ENCODE peak calls at places on chromosome 17, in eight cellular contexts. T, Z, W, O, R, E, V and B are unnamed samples.

GRCh38 chr17:77959216-77959925 is 868 bp downstream of the TNRC6C start:
- DNase-seq in E (peak; percentile 35), O (peak; percentile 21), T (peak; percentile 14), R (peak; percentile 42), W (no peak), V (peak; percentile 5), Z (peak; percentile 49), B (peak; percentile 21)

GRCh38 chr17:79913451-79913850 is 74.2 kb upstream of the CBX4 start:
- DNase-seq in V (no peak), R (no peak), Z (no peak), T (no peak), E (no peak), O (no peak), W (no peak), B (no peak)

GRCh38 chr17:8163978-8164814 is 1.4 kb upstream of the VAMP2 start:
- DNase-seq in E (no peak), R (no peak), T (peak; percentile 63), W (no peak), O (peak; percentile 85), Z (peak; percentile 66), V (peak; percentile 38), B (peak; percentile 69)

GRCh38 chr17:78399693-78400144 is 21.3 kb downstream of the PGS1 start:
- DNase-seq in R (no peak), T (no peak), W (no peak), O (no peak), E (no peak), Z (no peak), V (no peak), B (no peak)

GRCh38 chr17:9002610-9003354 is 18.5 kb upstream of the NTN1 start:
- DNase-seq in E (peak; percentile 77), O (no peak), V (no peak), Z (no peak), T (no peak), R (no peak), W (no peak), B (no peak)

GRCh38 chr17:44794699-44795413 is 35.2 kb downstream of the GJC1 start:
- DNase-seq in O (peak; percentile 83), E (no peak), W (no peak), R (no peak), Z (no peak), V (peak; percentile 98), T (no peak), B (no peak)

GRCh38 chr17:16478693-16479092 is 13.3 kb downstream of the LRRC75A start:
- DNase-seq in Z (no peak), T (no peak), E (no peak), O (no peak), W (no peak), V (no peak), R (no peak), B (no peak)

GRCh38 chr17:71899317-71899716 is 221.5 kb upstream of the SOX9 start:
- DNase-seq in E (no peak), T (no peak), O (no peak), V (peak; percentile 80), W (no peak), R (no peak), Z (no peak), B (no peak)

GRCh38 chr17:50274142-50274944 is at the start of gene TMEM92:
- DNase-seq in E (no peak), V (no peak), R (no peak), T (no peak), W (no peak), Z (no peak), O (peak; percentile 44), B (no peak)

GRCh38 chr17:77846531-77847085 is 111.9 kb upstream of the TNRC6C start:
- DNase-seq in V (no peak), E (no peak), Z (no peak), W (no peak), R (no peak), T (peak; percentile 27), O (peak; percentile 35), B (no peak)

GRCh38 chr17:40180694-40181093 is 3.4 kb downstream of the RAPGEFL1 start:
- DNase-seq in V (no peak), Z (no peak), O (no peak), T (no peak), R (no peak), E (no peak), W (no peak), B (no peak)

GRCh38 chr17:34246436-34246835 is 8.6 kb upstream of the CCL2 start:
- DNase-seq in E (no peak), V (no peak), Z (no peak), W (no peak), T (no peak), R (no peak), O (peak; percentile 92), B (no peak)

GRCh38 chr17:1590747-1591473 is 28.3 kb upstream of the PITPNA start:
- DNase-seq in V (no peak), T (no peak), R (no peak), Z (no peak), E (peak; percentile 30), W (no peak), O (no peak), B (no peak)

GRCh38 chr17:50146927-50147640 is 3.4 kb downstream of the PPP1R9B start:
- DNase-seq in O (no peak), R (no peak), E (no peak), Z (no peak), W (no peak), T (no peak), V (no peak), B (no peak)

GRCh38 chr17:41793749-41794602 is 7.5 kb upstream of the JUP start:
- DNase-seq in Z (no peak), T (no peak), V (no peak), E (no peak), O (no peak), R (no peak), W (no peak), B (no peak)

GRCh38 chr17:4607773-4608187 is 23.5 kb downstream of the SMTNL2 start:
- DNase-seq in W (no peak), R (no peak), T (no peak), E (no peak), Z (no peak), O (peak; percentile 49), V (no peak), B (no peak)

GRCh38 chr17:16407911-16408588 is 7.3 kb upstream of the TRPV2 start:
- DNase-seq in O (no peak), V (peak; percentile 23), W (no peak), E (peak; percentile 83), R (peak; percentile 5), T (no peak), Z (no peak), B (no peak)